ENCODE peak calls at places on chromosomes 2 and 18, in nine cellular contexts. F is CD4-positive, alpha-beta T cell; L is tibial nerve; P is psoas muscle; D is heart left ventricle; Z is effector memory CD4-positive, alpha-beta T cell; C is dorsolateral prefrontal cortex; B is lung; H is small intestine. T is an unnamed sample.

GRCh38 chr2:120564213-120565094 is 171.2 kb upstream of the GLI2 start:
- DNase-seq in Z (no peak), D (no peak), H (no peak), P (no peak), C (no peak), B (no peak), F (no peak), L (no peak), T (no peak)

GRCh38 chr2:127089466-127090235 is 17.3 kb downstream of the BIN1 start:
- DNase-seq in L (no peak), P (peak), Z (no peak), F (no peak), H (no peak), B (no peak), D (no peak), C (no peak), T (no peak)

GRCh38 chr18:11909597-11910026 is 1.5 kb upstream of the MPPE1 start:
- DNase-seq in P (no peak), L (peak), H (peak), Z (no peak), C (no peak), D (no peak), F (no peak), B (no peak), T (no peak)

GRCh38 chr2:236178921-236179652 is 10.9 kb upstream of the GBX2 start:
- DNase-seq in P (no peak), D (no peak), C (no peak), L (no peak), B (no peak), F (no peak), H (no peak), Z (no peak), T (no peak)

GRCh38 chr2:241724259-241724974 is 10.0 kb upstream of the D2HGDH start:
- DNase-seq in D (no peak), B (no peak), F (no peak), L (no peak), P (no peak), C (no peak), H (no peak), Z (no peak), T (peak)

GRCh38 chr18:76573325-76574025 is 78.4 kb upstream of the ZNF516 start:
- DNase-seq in B (no peak), H (no peak), D (no peak), Z (no peak), L (peak), F (no peak), C (no peak), P (no peak), T (no peak)

GRCh38 chr18:48790226-48790863 is 160.4 kb downstream of the SMAD7 start:
- DNase-seq in L (peak), H (no peak), D (peak), F (no peak), P (peak), Z (no peak), C (no peak), B (peak), T (no peak)

GRCh38 chr2:176534798-176535479 is 265.7 kb downstream of the MTX2 start:
- DNase-seq in P (no peak), Z (no peak), L (no peak), F (no peak), D (no peak), C (no peak), H (no peak), B (no peak), T (no peak)

GRCh38 chr2:175282300-175282699 is 100.8 kb upstream of the ATP5MC3 start:
- DNase-seq in H (peak), P (no peak), L (no peak), D (no peak), F (no peak), Z (no peak), C (no peak), B (no peak), T (no peak)

GRCh38 chr2:218671077-218671653 is 637 bp downstream of the RNF25 start:
- DNase-seq in P (no peak), D (no peak), Z (no peak), F (no peak), H (peak), L (no peak), B (no peak), C (no peak), T (no peak)

GRCh38 chr2:231460073-231460861 is 4.0 kb downstream of the NCL start:
- DNase-seq in H (peak), C (no peak), D (no peak), Z (no peak), L (no peak), F (no peak), B (no peak), P (no peak), T (no peak)

GRCh38 chr2:9826208-9826607 is 17.1 kb upstream of the TAF1B start:
- DNase-seq in L (no peak), F (no peak), D (no peak), P (no peak), B (no peak), Z (no peak), H (no peak), C (no peak), T (no peak)

DNA sequence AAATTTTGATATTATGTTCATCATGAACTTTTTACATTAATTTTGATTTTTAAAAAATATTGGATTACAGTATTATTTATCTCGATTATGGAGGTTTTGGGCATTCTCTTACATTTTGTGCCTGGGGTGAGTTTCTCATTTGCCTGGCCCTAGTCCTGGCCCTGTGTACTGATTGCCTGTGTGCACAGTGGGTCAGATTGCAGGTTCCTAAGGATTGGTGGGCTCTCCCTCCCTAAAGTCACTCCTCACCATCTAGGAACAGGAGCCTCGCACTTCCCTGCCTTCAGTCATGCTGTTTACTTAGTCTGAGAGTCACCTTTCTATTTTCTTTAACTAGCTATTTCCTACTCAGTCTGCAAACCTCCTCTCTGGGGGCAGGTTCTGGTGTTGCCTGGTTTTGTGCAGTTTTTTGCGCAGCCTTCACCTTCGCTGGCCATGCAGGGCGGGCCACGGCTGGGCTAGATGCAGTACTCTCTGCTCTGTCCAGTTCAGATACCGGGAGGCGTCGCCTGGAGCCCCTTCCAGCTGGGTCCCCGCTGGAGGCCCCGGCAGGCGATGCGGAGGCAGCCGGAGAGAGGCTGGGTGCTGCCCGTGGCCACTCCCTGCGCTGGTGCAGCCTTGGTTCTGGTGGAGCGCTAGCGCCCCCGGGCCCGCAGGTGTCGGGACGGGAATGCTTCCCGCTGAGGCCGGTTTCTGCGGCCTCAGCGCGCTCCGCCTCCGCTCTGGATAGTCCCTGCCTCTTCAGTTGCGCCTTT is 23.3 kb upstream of the MC5R start:
- DNase-seq in B (peak), Z (no peak), D (peak), F (peak), P (peak), C (peak), L (no peak), H (peak), T (peak)
- H3K27ac ChIP-seq in B (no peak), Z (no peak), D (no peak), F (no peak), P (no peak), C (no peak), L (no peak), H (no peak), T (no peak)

GRCh38 chr2:63862802-63863201 is 21.1 kb downstream of the UGP2 start:
- DNase-seq in L (no peak), Z (no peak), F (no peak), H (peak), D (no peak), C (no peak), P (no peak), B (no peak), T (no peak)
- H3K27ac ChIP-seq in L (no peak), Z (no peak), F (no peak), H (peak), D (peak), C (no peak), P (peak), B (no peak), T (no peak)

DNA sequence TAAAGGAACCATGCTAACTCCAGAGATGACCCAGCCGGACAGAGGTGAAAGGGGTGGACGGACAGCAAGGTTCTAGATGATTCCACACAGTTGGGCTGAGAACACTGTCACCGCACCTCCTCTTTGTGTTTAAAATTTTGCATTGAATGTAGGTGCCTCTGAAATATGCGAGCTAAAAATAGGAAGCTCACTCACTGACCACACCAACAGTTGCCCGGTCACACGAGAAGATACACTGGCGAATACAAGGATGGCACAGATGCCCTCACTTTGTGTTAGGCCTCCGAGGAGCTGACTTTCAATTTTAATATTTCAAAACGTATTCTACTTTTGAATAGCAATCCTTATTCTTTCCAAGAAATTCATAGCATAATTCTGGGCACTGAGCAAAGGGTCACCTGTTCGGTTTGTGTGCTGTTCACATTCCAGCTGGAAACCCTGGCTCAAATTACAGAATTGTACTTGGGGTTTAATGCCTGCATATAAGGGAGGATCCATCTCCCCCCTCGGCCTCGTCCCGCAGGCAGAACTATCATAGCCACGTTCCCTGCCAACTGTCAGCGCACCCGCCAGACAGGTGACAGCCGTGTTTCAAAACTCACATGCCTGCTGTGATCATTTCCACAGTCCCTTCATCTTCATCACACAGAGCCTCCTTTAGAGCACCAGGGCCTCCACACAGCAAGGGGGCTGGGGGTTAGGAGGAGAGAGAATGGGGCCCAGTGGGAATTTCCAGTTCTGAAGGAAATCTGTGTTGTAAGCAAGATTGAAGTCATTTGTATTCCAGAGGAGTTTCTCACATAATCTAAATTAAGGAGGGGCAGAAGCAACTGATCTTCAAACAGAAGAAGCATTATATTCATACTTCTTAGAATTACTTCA is 48.2 kb downstream of the ADI1 start:
- DNase-seq in F (no peak), C (no peak), D (no peak), P (peak), H (no peak), L (no peak), Z (no peak), B (no peak), T (no peak)
- H3K27ac ChIP-seq in F (no peak), C (peak), D (peak), P (peak), H (no peak), L (peak), Z (no peak), B (peak), T (no peak)

GRCh38 chr2:42053482-42053790 is 5.6 kb downstream of the PKDCC start:
- DNase-seq in B (no peak), D (no peak), L (no peak), Z (no peak), F (no peak), P (no peak), C (no peak), H (no peak), T (no peak)

GRCh38 chr2:42053791-42054656 is 6.2 kb downstream of the PKDCC start:
- DNase-seq in F (no peak), B (no peak), C (no peak), Z (no peak), D (peak), H (peak), L (no peak), P (peak), T (no peak)

GRCh38 chr2:42054657-42055430 is 7.0 kb downstream of the PKDCC start:
- DNase-seq in Z (no peak), P (no peak), F (no peak), D (no peak), H (peak), B (no peak), L (no peak), C (no peak), T (no peak)

GRCh38 chr2:42051168-42052125 is 3.6 kb downstream of the PKDCC start:
- DNase-seq in H (no peak), C (no peak), L (no peak), P (no peak), D (no peak), F (no peak), B (no peak), Z (no peak), T (no peak)

GRCh38 chr2:42052702-42053481 is 5.1 kb downstream of the PKDCC start:
- DNase-seq in C (no peak), H (no peak), D (no peak), B (peak), L (no peak), P (no peak), Z (no peak), F (no peak), T (no peak)
- H3K27ac ChIP-seq in C (peak), H (no peak), D (peak), B (peak), L (peak), P (peak), Z (no peak), F (no peak), T (no peak)

GRCh38 chr18:35478520-35479435 is 19.0 kb downstream of the INO80C start:
- DNase-seq in D (no peak), H (peak), Z (no peak), P (no peak), L (no peak), B (no peak), C (peak), F (no peak), T (no peak)

GRCh38 chr18:35477497-35477896 is 20.3 kb downstream of the INO80C start:
- DNase-seq in Z (no peak), D (no peak), P (no peak), B (no peak), L (no peak), F (no peak), C (no peak), H (no peak), T (no peak)

GRCh38 chr18:35479911-35480586 is 17.7 kb downstream of the INO80C start:
- DNase-seq in H (peak), F (no peak), Z (no peak), C (no peak), P (no peak), D (no peak), L (no peak), B (no peak), T (no peak)

GRCh38 chr18:35474884-35475283 is 22.9 kb downstream of the INO80C start:
- DNase-seq in C (no peak), H (no peak), B (no peak), Z (no peak), D (no peak), F (no peak), P (no peak), L (no peak), T (no peak)

GRCh38 chr18:35477974-35478373 is 19.8 kb downstream of the INO80C start:
- DNase-seq in Z (no peak), H (no peak), C (no peak), F (no peak), P (no peak), L (no peak), B (no peak), D (no peak), T (no peak)
- H3K27ac ChIP-seq in Z (no peak), H (no peak), C (no peak), F (no peak), P (no peak), L (no peak), B (no peak), D (no peak), T (no peak)

T was measured in CD8-positive, alpha-beta T cell.